ENCODE peak calls at places on chromosomes 16 and 17, in five cellular contexts. C is neuronal stem cell, V is trophoblast cell, N is H9, Q is H1. X is an unnamed sample.

GRCh38 chr16:14640538-14640937 is 7.8 kb downstream of the BFAR start:
- DNase-seq in C (no peak), V (no peak), N (no peak), Q (no peak), X (no peak)

GRCh38 chr17:57943140-57943539 is 12.1 kb downstream of the CUEDC1 start:
- DNase-seq in C (no peak), V (no peak), N (no peak), Q (no peak), X (no peak)

GRCh38 chr17:10357768-10358167 is 15.0 kb downstream of the MYH13 start:
- DNase-seq in C (no peak), V (peak), N (peak), Q (peak), X (no peak)

GRCh38 chr16:23185661-23186060 is 3.1 kb downstream of the SCNN1G start:
- DNase-seq in C (no peak), V (no peak), N (no peak), Q (no peak), X (no peak)

GRCh38 chr16:982152-983043 is 828 bp downstream of the SOX8 start:
- DNase-seq in C (no peak), V (peak), N (no peak), Q (peak), X (no peak)

GRCh38 chr17:7839199-7839889 is 5.3 kb downstream of the KDM6B start:
- DNase-seq in C (no peak), V (peak), N (no peak), Q (no peak), X (peak)

GRCh38 chr16:5010576-5011329 is 23.0 kb downstream of the NAGPA start:
- DNase-seq in C (no peak), V (no peak), N (peak), Q (no peak), X (no peak)

GRCh38 chr16:80659865-80660264 is 119.1 kb downstream of the DYNLRB2 start:
- DNase-seq in C (no peak), V (no peak), N (no peak), Q (no peak), X (no peak)

GRCh38 chr17:27357236-27357635 is 63.3 kb downstream of the WSB1 start:
- DNase-seq in C (no peak), V (no peak), N (no peak), Q (no peak), X (no peak)

GRCh38 chr16:85206472-85207356 is 94.4 kb upstream of the CIBAR2 start:
- DNase-seq in C (no peak), V (peak), N (no peak), Q (no peak), X (peak)

GRCh38 chr17:16961792-16962191 is 10.1 kb downstream of the TNFRSF13B start:
- DNase-seq in C (no peak), V (no peak), N (no peak), Q (no peak), X (no peak)

GRCh38 chr16:65375651-65376050 is 253.8 kb upstream of the CDH11 start:
- DNase-seq in C (no peak), V (no peak), N (no peak), Q (no peak), X (no peak)

GRCh38 chr17:78988152-78988551 is 8.4 kb upstream of the LGALS3BP start:
- DNase-seq in C (no peak), V (no peak), N (no peak), Q (no peak), X (no peak)

GRCh38 chr17:2042355-2042929 is 620 bp downstream of the OVCA2 start:
- DNase-seq in C (no peak), V (no peak), N (peak), Q (no peak), X (peak)

GRCh38 chr17:74017461-74017860 is 186.0 kb upstream of the RPL38 start:
- DNase-seq in C (no peak), V (no peak), N (no peak), Q (no peak), X (no peak)

GRCh38 chr17:5951912-5952311 is 118.3 kb upstream of the WSCD1 start:
- DNase-seq in C (no peak), V (no peak), N (no peak), Q (no peak), X (no peak)

GRCh38 chr16:48014349-48015135 is 141.3 kb downstream of the ABCC12 start:
- DNase-seq in C (peak), V (peak), N (peak), Q (no peak), X (peak)

GRCh38 chr16:9058211-9058610 is 33.2 kb upstream of the HAPSTR1 start:
- DNase-seq in C (no peak), V (no peak), N (no peak), Q (no peak), X (no peak)

GRCh38 chr17:71127416-71127815 is 958.1 kb downstream of the KCNJ2 start:
- DNase-seq in C (no peak), V (no peak), N (no peak), Q (no peak), X (peak)

GRCh38 chr16:80776856-80777255 is 27.5 kb downstream of the CDYL2 start:
- DNase-seq in C (no peak), V (peak), N (no peak), Q (no peak), X (no peak)

GRCh38 chr17:80951121-80952090 is 40.2 kb upstream of the CHMP6 start:
- DNase-seq in C (no peak), V (no peak), N (no peak), Q (no peak), X (no peak)

GRCh38 chr16:52471650-52472370 is 75.1 kb downstream of the TOX3 start:
- DNase-seq in C (no peak), V (no peak), N (no peak), Q (no peak), X (no peak)

GRCh38 chr17:2704031-2704889 is 7.3 kb downstream of the CLUH start:
- DNase-seq in C (no peak), V (no peak), N (no peak), Q (no peak), X (no peak)

GRCh38 chr16:67562918-67563707 is 787 bp downstream of the CTCF start:
- DNase-seq in C (peak), V (peak), N (peak), Q (peak), X (peak)

GRCh38 chr16:85153656-85154091 is 41.4 kb upstream of the CIBAR2 start:
- DNase-seq in C (no peak), V (no peak), N (no peak), Q (no peak), X (no peak)

GRCh38 chr16:14011006-14011405 is 60.1 kb upstream of the MRTFB start:
- DNase-seq in C (no peak), V (no peak), N (no peak), Q (no peak), X (no peak)

GRCh38 chr17:32192379-32192778 is 50.1 kb downstream of the RHOT1 start:
- DNase-seq in C (no peak), V (no peak), N (no peak), Q (no peak), X (no peak)

GRCh38 chr17:32191306-32191705 is 49.0 kb downstream of the RHOT1 start:
- DNase-seq in C (no peak), V (peak), N (no peak), Q (no peak), X (peak)

GRCh38 chr17:32189343-32189742 is 47.0 kb downstream of the RHOT1 start:
- DNase-seq in C (no peak), V (no peak), N (no peak), Q (no peak), X (no peak)

GRCh38 chr17:32185875-32186274 is 43.6 kb downstream of the RHOT1 start:
- DNase-seq in C (no peak), V (peak), N (no peak), Q (no peak), X (no peak)

GRCh38 chr17:32187276-32187675 is 45.0 kb downstream of the RHOT1 start:
- DNase-seq in C (no peak), V (no peak), N (no peak), Q (no peak), X (no peak)
- H2BK12ac ChIP-seq in C (no peak), V (no peak), N (no peak), Q (no peak), X (no peak)

DNA sequence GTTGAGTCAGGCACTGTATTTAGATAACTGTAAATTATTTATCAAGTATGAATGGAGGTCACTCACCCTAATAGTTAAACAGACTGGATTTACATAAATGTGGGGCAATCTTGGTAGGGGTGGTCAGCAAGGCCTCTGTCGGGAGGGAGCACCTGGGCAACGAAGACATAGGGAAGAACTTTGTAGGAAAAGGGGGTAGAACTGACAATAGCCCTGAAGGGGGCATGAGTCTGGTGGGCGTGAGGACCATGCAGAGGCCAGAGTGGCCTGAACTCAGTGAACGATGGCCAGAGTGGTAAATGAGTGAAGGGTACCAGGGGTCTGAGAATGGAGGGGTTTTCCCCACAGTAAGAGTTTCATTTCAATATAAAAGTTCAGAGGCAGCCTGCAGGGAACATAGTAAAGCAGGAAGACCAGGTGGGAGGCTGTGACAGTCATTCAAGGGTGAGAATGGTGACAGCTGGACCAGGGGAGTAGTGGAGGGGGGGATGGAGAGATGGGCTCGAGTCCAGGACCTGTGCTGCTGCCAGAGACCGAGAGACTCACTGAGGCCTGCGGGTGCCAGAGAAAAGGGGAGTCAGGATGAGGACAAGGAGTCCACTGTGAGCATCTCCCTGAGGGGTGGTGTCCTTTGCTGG is 2.9 kb downstream of the C17orf67 start:
- DNase-seq in C (no peak), V (no peak), N (no peak), Q (no peak), X (no peak)
- H2BK12ac ChIP-seq in C (no peak), V (no peak), N (no peak), Q (no peak), X (no peak)

DNA sequence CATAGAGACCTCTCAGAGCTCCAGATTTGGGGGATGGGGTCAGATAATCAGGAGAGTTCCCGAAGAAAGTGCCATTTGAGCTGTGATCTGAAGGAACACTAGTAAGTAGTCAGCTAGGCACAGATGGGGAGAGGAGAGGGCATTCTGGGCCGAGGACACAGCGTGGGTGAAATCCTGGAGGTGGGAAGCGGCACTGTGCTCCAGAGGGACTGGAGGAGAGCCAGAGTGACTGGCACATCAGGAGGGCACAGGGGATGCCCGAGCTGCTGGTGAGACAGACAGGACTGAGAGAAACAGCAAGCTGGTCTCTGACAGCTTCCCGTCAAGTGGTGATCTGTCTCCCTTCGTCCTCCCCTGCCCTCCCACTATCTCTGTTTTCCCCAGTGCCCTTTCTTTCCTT is 40.6 kb downstream of the KNOP1 start:
- DNase-seq in C (no peak), V (no peak), N (no peak), Q (no peak), X (no peak)
- H2BK12ac ChIP-seq in C (no peak), V (no peak), N (no peak), Q (no peak), X (no peak)

DNA sequence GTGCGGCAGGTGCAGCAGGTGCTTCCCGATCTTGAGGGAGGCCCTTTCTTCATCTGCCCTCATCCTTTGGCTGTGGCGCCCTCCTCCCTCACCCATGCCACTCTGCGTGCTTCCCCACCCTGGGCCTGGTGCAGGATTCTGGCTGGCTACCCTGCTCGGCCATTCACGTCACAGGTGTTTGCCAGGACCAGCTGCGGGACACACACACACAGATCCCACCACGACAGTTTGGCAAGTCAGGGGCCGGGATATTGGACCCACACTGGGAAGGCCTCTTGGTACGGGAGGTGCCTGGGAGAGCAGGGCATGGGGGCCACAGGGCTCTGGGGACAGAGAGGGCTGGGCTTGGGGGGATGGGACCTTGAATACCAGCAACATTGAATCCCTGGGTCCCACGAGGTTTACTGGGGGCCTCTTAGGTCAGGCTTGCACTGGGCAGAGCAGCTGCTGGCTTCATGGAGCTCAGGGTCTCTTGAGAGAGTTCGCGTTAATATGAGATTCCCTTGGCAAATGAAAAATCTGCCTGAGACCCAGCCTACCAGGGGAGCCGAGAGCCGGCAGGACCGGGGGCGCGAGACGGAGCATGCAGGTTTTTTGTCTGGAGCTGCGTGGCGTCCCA is 15.1 kb downstream of the ADCY7 start:
- DNase-seq in C (no peak), V (no peak), N (no peak), Q (no peak), X (no peak)
- H2BK12ac ChIP-seq in C (no peak), V (no peak), N (no peak), Q (no peak), X (no peak)

GRCh38 chr16:78381060-78381459 is 281.6 kb downstream of the WWOX start:
- DNase-seq in C (no peak), V (no peak), N (no peak), Q (no peak), X (no peak)
- H2BK12ac ChIP-seq in C (no peak), V (no peak), N (no peak), Q (no peak), X (no peak)